ENCODE peak calls at places on chromosome 11, in four cellular contexts. E, Z, R and Q are unnamed samples.

GRCh38 chr11:36774603-36775002 is 176.6 kb upstream of the RAG2 start:
- DNase-seq in E (no peak), Z (no peak), R (no peak), Q (peak; percentile 91)

GRCh38 chr11:133966147-133966546 is 9.4 kb upstream of the IGSF9B start:
- DNase-seq in E (no peak), Z (peak; percentile 83), R (no peak), Q (no peak)

GRCh38 chr11:114477946-114478537 is 38.8 kb downstream of the REXO2 start:
- DNase-seq in E (no peak), Z (no peak), R (no peak), Q (no peak)

GRCh38 chr11:120378474-120378873 is 42.3 kb downstream of the ARHGEF12 start:
- DNase-seq in E (no peak), Z (no peak), R (no peak), Q (peak; percentile 72)

GRCh38 chr11:36627471-36627870 is 29.4 kb upstream of the RAG2 start:
- DNase-seq in E (no peak), Z (no peak), R (no peak), Q (no peak)

GRCh38 chr11:116812109-116812508 is 11.0 kb downstream of the APOA4 start:
- DNase-seq in E (no peak), Z (no peak), R (no peak), Q (no peak)

GRCh38 chr11:126082251-126083109 is 19.8 kb upstream of the CDON start:
- DNase-seq in E (no peak), Z (no peak), R (no peak), Q (no peak)

GRCh38 chr11:130429983-130430382 is 1.6 kb upstream of the ADAMTS8 start:
- DNase-seq in E (no peak), Z (no peak), R (no peak), Q (no peak)

GRCh38 chr11:107931206-107931605 is 3.0 kb downstream of the RAB39A start:
- DNase-seq in E (no peak), Z (no peak), R (no peak), Q (peak; percentile 15)

GRCh38 chr11:107928046-107928766 is at the start of gene RAB39A:
- DNase-seq in E (peak; percentile 83), Z (peak; percentile 99), R (peak; percentile 62), Q (peak; percentile 94)

GRCh38 chr11:107927559-107927958 is 689 bp upstream of the RAB39A start:
- DNase-seq in E (no peak), Z (no peak), R (no peak), Q (no peak)

GRCh38 chr11:107928767-107929507 is 689 bp downstream of the RAB39A start:
- DNase-seq in E (peak; percentile 8), Z (peak; percentile 45), R (no peak), Q (no peak)

GRCh38 chr11:107929611-107930200 is 1.5 kb downstream of the RAB39A start:
- DNase-seq in E (no peak), Z (peak; percentile 44), R (no peak), Q (no peak)
- H3K4me3 ChIP-seq in E (peak overlapping the region; percentile 41), Z (no peak overlapping the region), R (no peak overlapping the region), Q (no peak overlapping the region)

GRCh38 chr11:33109242-33109641 is 52.0 kb downstream of the CSTF3 start:
- DNase-seq in E (no peak), Z (no peak), R (no peak), Q (no peak)
- H3K4me3 ChIP-seq in E (no peak overlapping the region), Z (no peak overlapping the region), R (no peak overlapping the region), Q (no peak overlapping the region)

GRCh38 chr11:129324533-129325175 is 51.0 kb upstream of the BARX2 start:
- DNase-seq in E (no peak), Z (no peak), R (no peak), Q (peak; percentile 24)
- H3K4me3 ChIP-seq in E (peak overlapping the region; percentile 27), Z (no peak overlapping the region), R (no peak overlapping the region), Q (no peak overlapping the region)

DNA sequence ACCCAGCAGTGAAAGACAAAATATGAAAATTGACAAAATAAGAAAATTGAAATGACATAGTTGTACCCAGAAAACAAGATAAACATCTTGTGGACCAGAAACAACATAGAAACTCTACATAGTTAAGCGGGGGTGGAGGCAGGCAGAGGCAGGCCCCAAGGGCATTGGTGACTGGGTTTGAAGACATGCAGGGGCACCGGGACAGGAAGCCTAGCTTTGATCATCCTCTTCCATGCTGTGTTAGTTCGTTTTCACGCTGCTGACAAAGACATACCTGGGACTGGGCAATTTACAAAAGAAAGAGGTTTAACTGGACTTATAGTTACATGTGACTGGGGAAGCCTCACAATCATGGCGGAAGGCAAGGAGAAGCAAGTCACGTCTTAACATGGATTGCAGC is 33.5 kb upstream of the CRTAM start:
- DNase-seq in E (no peak), Z (no peak), R (no peak), Q (peak; percentile 95)
- H3K4me3 ChIP-seq in E (no peak overlapping the region), Z (no peak overlapping the region), R (no peak overlapping the region), Q (no peak overlapping the region)

DNA sequence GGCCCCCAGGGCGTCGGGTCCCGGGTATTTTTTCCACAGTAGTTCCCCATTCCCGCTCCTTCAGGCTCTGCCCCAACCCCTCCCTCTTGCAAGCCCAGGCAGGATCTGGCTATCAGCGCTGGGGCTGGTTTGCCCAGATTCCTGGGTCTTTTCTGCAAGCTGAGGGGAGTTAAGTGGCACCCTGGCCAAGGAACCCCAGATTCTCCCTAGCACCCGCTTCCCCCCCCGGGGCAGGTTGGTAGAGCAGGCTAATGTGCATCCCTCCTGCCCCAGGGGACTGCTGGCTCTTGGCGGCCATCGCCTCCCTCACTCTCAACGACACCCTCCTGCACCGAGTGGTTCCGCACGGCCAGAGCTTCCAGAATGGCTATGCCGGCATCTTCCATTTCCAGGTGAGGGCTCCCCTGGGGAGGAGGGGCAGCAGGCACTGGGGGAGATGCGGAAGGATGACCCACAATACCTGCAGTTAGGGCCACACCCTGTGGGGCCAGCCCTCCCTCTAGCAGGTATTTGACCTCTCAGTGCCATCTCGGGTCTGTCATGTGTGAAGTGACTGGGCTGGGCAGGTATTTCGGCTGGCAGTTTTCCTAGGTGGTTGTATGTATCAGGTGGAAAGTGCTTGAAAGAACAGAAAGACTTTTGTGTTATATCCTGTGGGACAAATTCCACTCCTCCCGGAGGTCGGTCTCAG is 1.6 kb downstream of the CAPN1 start:
- DNase-seq in E (no peak), Z (no peak), R (no peak), Q (peak; percentile 91)
- H3K4me3 ChIP-seq in E (peak overlapping the region; percentile 76), Z (no peak overlapping the region), R (peak overlapping the region; percentile 87), Q (peak overlapping the region; percentile 95)

DNA sequence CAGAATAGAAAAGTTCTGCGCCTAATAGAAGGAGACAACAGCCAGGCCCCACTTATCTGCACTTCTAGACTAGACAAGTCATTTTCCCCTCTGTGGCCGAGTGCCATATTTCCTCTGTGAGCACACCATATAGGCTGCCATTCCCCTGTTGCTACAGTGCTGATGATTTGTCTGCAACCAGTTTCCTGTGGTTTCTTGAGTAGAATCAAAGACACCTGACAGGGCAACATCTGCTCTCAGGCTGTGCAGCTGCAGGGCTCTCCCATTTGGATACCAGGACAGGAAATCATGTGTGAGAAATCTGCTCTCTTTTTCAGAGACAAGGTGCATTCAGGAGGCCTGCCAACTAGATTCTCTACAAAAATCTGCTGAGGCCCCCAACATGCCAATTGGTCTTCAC is 879.3 kb downstream of the DLG2 start:
- DNase-seq in E (no peak), Z (no peak), R (no peak), Q (no peak)
- H3K4me3 ChIP-seq in E (no peak overlapping the region), Z (no peak overlapping the region), R (no peak overlapping the region), Q (no peak overlapping the region)